ENCODE peak calls at places on chromosomes 12 and 14, in five cellular contexts. F is nephron progenitor cell, D is mesothelial cell of epicardium, Q is EL, M is midbrain. C is an unnamed sample.
A peak's percentile ranks its signal among the peaks of the same experiment; 100 is the strongest.

GRCh38 chr12:87439990-87440827 is 589.0 kb downstream of the C12orf50 start:
- DNase-seq in D (no peak), F (no peak), Q (peak; percentile 74), M (no peak), C (peak; percentile 92)

GRCh38 chr14:64244279-64244678 is 49.9 kb downstream of the ESR2 start:
- DNase-seq in F (no peak), Q (no peak), M (peak; percentile 13), D (no peak), C (peak; percentile 35)

GRCh38 chr14:54866588-54866987 is 36.0 kb downstream of the GCH1 start:
- DNase-seq in D (no peak), M (no peak), Q (peak; percentile 22), F (no peak), C (no peak)

GRCh38 chr12:100926669-100927248 is 132.2 kb downstream of the ANO4 start:
- DNase-seq in D (no peak), M (no peak), F (peak; percentile 24), Q (peak; percentile 30), C (peak; percentile 35)

GRCh38 chr12:118033331-118033730 is 16.8 kb downstream of the RFC5 start:
- DNase-seq in F (no peak), D (no peak), M (no peak), Q (peak; percentile 23), C (no peak)

GRCh38 chr12:24851816-24852337 is 97.0 kb downstream of the BCAT1 start:
- DNase-seq in M (no peak), F (no peak), D (no peak), Q (no peak), C (no peak)

GRCh38 chr14:73753043-73753886 is 39.1 kb upstream of the PNMA1 start:
- DNase-seq in Q (peak; percentile 28), M (peak; percentile 49), D (no peak), F (no peak), C (no peak)

GRCh38 chr12:130391186-130391585 is 53.5 kb downstream of the PIWIL1 start:
- DNase-seq in Q (no peak), M (no peak), D (no peak), F (no peak), C (no peak)

GRCh38 chr12:53298154-53298553 is 1.3 kb upstream of the MYG1 start:
- DNase-seq in M (no peak), D (no peak), Q (peak; percentile 93), F (no peak), C (peak; percentile 80)

GRCh38 chr14:103597623-103598372 is 31.2 kb upstream of the KLC1 start:
- DNase-seq in D (no peak), F (no peak), Q (peak; percentile 91), M (no peak), C (peak; percentile 88)

GRCh38 chr14:23183479-23183878 is at the start of gene SLC7A8:
- DNase-seq in D (peak; percentile 34), M (no peak), Q (peak; percentile 19), F (peak; percentile 72), C (no peak)

GRCh38 chr14:96811985-96812667 is 14.9 kb downstream of the VRK1 start:
- DNase-seq in M (no peak), Q (no peak), D (no peak), F (no peak), C (no peak)

GRCh38 chr12:112163471-112164325 is 38.3 kb downstream of the TRAFD1 start:
- DNase-seq in F (no peak), M (no peak), D (no peak), Q (no peak), C (no peak)

GRCh38 chr12:104180389-104180788 is 35.2 kb upstream of the TXNRD1 start:
- DNase-seq in D (no peak), Q (no peak), F (no peak), M (no peak), C (peak; percentile 15)

GRCh38 chr12:1474567-1475153 is 119.7 kb downstream of the FBXL14 start:
- DNase-seq in Q (peak; percentile 94), M (no peak), D (no peak), F (no peak), C (peak; percentile 95)